ENCODE peak calls at places on chromosomes 11 and 22, in ten cellular contexts. One of them, this sample, is unnamed.

GRCh38 chr11:64344721-64345120 is 4.7 kb downstream of the CCDC88B start:
- DNase-seq in naive B cell: no peak
- DNase-seq in brain microvascular endothelial cell: no peak
- DNase-seq in cardiac fibroblast: no peak
- DNase-seq in cardiac muscle cell: no peak
- DNase-seq in NCI-H345: no peak
- DNase-seq in body of pancreas: no peak
- DNase-seq in ecto neural progenitor cell: no peak
- DNase-seq in stimulated activated CD8-positive, alpha-beta memory T cell treated with anti-CD3 and anti-CD28 coated beads, Interleukin-15, amount 100 ng/mL, for 4 hours: no peak
- DNase-seq in Daoy: no peak
- DNase-seq in this sample: no peak

GRCh38 chr22:23562186-23562585 is 17.9 kb downstream of the IGLL1 start:
- DNase-seq in cardiac fibroblast: no peak
- DNase-seq in Daoy: no peak
- DNase-seq in ecto neural progenitor cell: no peak
- DNase-seq in NCI-H345: no peak
- DNase-seq in brain microvascular endothelial cell: no peak
- DNase-seq in stimulated activated CD8-positive, alpha-beta memory T cell treated with anti-CD3 and anti-CD28 coated beads, Interleukin-15, amount 100 ng/mL, for 4 hours: no peak
- DNase-seq in body of pancreas: no peak
- DNase-seq in cardiac muscle cell: no peak
- DNase-seq in naive B cell: no peak
- DNase-seq in this sample: no peak

GRCh38 chr11:64659417-64660144 is 63.4 kb downstream of the NRXN2 start:
- DNase-seq in NCI-H345: no peak
- DNase-seq in stimulated activated CD8-positive, alpha-beta memory T cell treated with anti-CD3 and anti-CD28 coated beads, Interleukin-15, amount 100 ng/mL, for 4 hours: no peak
- DNase-seq in naive B cell: no peak
- DNase-seq in cardiac muscle cell: peak
- DNase-seq in brain microvascular endothelial cell: peak
- DNase-seq in cardiac fibroblast: peak
- DNase-seq in ecto neural progenitor cell: no peak
- DNase-seq in Daoy: peak
- DNase-seq in body of pancreas: no peak
- DNase-seq in this sample: peak

GRCh38 chr11:67273260-67273990 is 7.2 kb downstream of the GRK2 start:
- DNase-seq in Daoy: no peak
- DNase-seq in NCI-H345: no peak
- DNase-seq in naive B cell: no peak
- DNase-seq in cardiac muscle cell: no peak
- DNase-seq in cardiac fibroblast: no peak
- DNase-seq in brain microvascular endothelial cell: no peak
- DNase-seq in stimulated activated CD8-positive, alpha-beta memory T cell treated with anti-CD3 and anti-CD28 coated beads, Interleukin-15, amount 100 ng/mL, for 4 hours: no peak
- DNase-seq in body of pancreas: peak
- DNase-seq in ecto neural progenitor cell: no peak
- DNase-seq in this sample: no peak

GRCh38 chr11:6799402-6799801 is at the start of gene OR6A2:
- DNase-seq in stimulated activated CD8-positive, alpha-beta memory T cell treated with anti-CD3 and anti-CD28 coated beads, Interleukin-15, amount 100 ng/mL, for 4 hours: no peak
- DNase-seq in brain microvascular endothelial cell: peak
- DNase-seq in cardiac muscle cell: no peak
- DNase-seq in NCI-H345: no peak
- DNase-seq in naive B cell: no peak
- DNase-seq in body of pancreas: no peak
- DNase-seq in ecto neural progenitor cell: no peak
- DNase-seq in Daoy: peak
- DNase-seq in cardiac fibroblast: no peak
- DNase-seq in this sample: no peak

GRCh38 chr22:46737105-46737975 is 712 bp downstream of the CERK start:
- DNase-seq in brain microvascular endothelial cell: no peak
- DNase-seq in cardiac muscle cell: peak
- DNase-seq in cardiac fibroblast: peak
- DNase-seq in Daoy: no peak
- DNase-seq in naive B cell: peak
- DNase-seq in ecto neural progenitor cell: peak
- DNase-seq in NCI-H345: no peak
- DNase-seq in stimulated activated CD8-positive, alpha-beta memory T cell treated with anti-CD3 and anti-CD28 coated beads, Interleukin-15, amount 100 ng/mL, for 4 hours: no peak
- DNase-seq in body of pancreas: peak
- DNase-seq in this sample: no peak

GRCh38 chr11:8777907-8778767 is 95.5 kb downstream of the RPL27A start:
- DNase-seq in ecto neural progenitor cell: no peak
- DNase-seq in naive B cell: no peak
- DNase-seq in NCI-H345: no peak
- DNase-seq in cardiac muscle cell: no peak
- DNase-seq in body of pancreas: peak
- DNase-seq in cardiac fibroblast: peak
- DNase-seq in stimulated activated CD8-positive, alpha-beta memory T cell treated with anti-CD3 and anti-CD28 coated beads, Interleukin-15, amount 100 ng/mL, for 4 hours: no peak
- DNase-seq in brain microvascular endothelial cell: no peak
- DNase-seq in Daoy: peak
- DNase-seq in this sample: peak

GRCh38 chr11:72237112-72237931 is 6.7 kb downstream of the PHOX2A start:
- DNase-seq in Daoy: no peak
- DNase-seq in stimulated activated CD8-positive, alpha-beta memory T cell treated with anti-CD3 and anti-CD28 coated beads, Interleukin-15, amount 100 ng/mL, for 4 hours: no peak
- DNase-seq in cardiac muscle cell: no peak
- DNase-seq in naive B cell: no peak
- DNase-seq in NCI-H345: no peak
- DNase-seq in ecto neural progenitor cell: no peak
- DNase-seq in brain microvascular endothelial cell: no peak
- DNase-seq in cardiac fibroblast: no peak
- DNase-seq in body of pancreas: no peak
- DNase-seq in this sample: no peak

GRCh38 chr11:63837027-63837688 is 1.8 kb upstream of the MARK2 start:
- DNase-seq in stimulated activated CD8-positive, alpha-beta memory T cell treated with anti-CD3 and anti-CD28 coated beads, Interleukin-15, amount 100 ng/mL, for 4 hours: peak
- DNase-seq in NCI-H345: peak
- DNase-seq in brain microvascular endothelial cell: peak
- DNase-seq in ecto neural progenitor cell: peak
- DNase-seq in cardiac muscle cell: peak
- DNase-seq in naive B cell: peak
- DNase-seq in body of pancreas: peak
- DNase-seq in Daoy: peak
- DNase-seq in cardiac fibroblast: peak
- DNase-seq in this sample: peak

GRCh38 chr22:39212721-39213376 is 31.9 kb downstream of the PDGFB start:
- DNase-seq in cardiac fibroblast: peak
- DNase-seq in brain microvascular endothelial cell: no peak
- DNase-seq in naive B cell: no peak
- DNase-seq in ecto neural progenitor cell: peak
- DNase-seq in cardiac muscle cell: peak
- DNase-seq in stimulated activated CD8-positive, alpha-beta memory T cell treated with anti-CD3 and anti-CD28 coated beads, Interleukin-15, amount 100 ng/mL, for 4 hours: no peak
- DNase-seq in Daoy: peak
- DNase-seq in body of pancreas: no peak
- DNase-seq in NCI-H345: no peak
- DNase-seq in this sample: peak

GRCh38 chr22:41857160-41857859 is 24.4 kb downstream of the SREBF2 start:
- DNase-seq in cardiac muscle cell: peak
- DNase-seq in Daoy: peak
- DNase-seq in stimulated activated CD8-positive, alpha-beta memory T cell treated with anti-CD3 and anti-CD28 coated beads, Interleukin-15, amount 100 ng/mL, for 4 hours: peak
- DNase-seq in ecto neural progenitor cell: peak
- DNase-seq in cardiac fibroblast: peak
- DNase-seq in NCI-H345: peak
- DNase-seq in brain microvascular endothelial cell: peak
- DNase-seq in body of pancreas: peak
- DNase-seq in naive B cell: peak
- DNase-seq in this sample: peak

GRCh38 chr11:64762916-64763803 is 3.4 kb upstream of the PYGM start:
- DNase-seq in stimulated activated CD8-positive, alpha-beta memory T cell treated with anti-CD3 and anti-CD28 coated beads, Interleukin-15, amount 100 ng/mL, for 4 hours: no peak
- DNase-seq in cardiac muscle cell: peak
- DNase-seq in naive B cell: peak
- DNase-seq in body of pancreas: no peak
- DNase-seq in cardiac fibroblast: peak
- DNase-seq in brain microvascular endothelial cell: peak
- DNase-seq in Daoy: peak
- DNase-seq in NCI-H345: peak
- DNase-seq in ecto neural progenitor cell: no peak
- DNase-seq in this sample: no peak

GRCh38 chr11:2940930-2941821 is 12.0 kb upstream of the PHLDA2 start:
- DNase-seq in stimulated activated CD8-positive, alpha-beta memory T cell treated with anti-CD3 and anti-CD28 coated beads, Interleukin-15, amount 100 ng/mL, for 4 hours: no peak
- DNase-seq in NCI-H345: no peak
- DNase-seq in cardiac fibroblast: no peak
- DNase-seq in Daoy: no peak
- DNase-seq in brain microvascular endothelial cell: no peak
- DNase-seq in cardiac muscle cell: no peak
- DNase-seq in naive B cell: no peak
- DNase-seq in ecto neural progenitor cell: no peak
- DNase-seq in body of pancreas: peak
- DNase-seq in this sample: peak

GRCh38 chr11:47714554-47715081 is 551 bp downstream of the AGBL2 start:
- DNase-seq in cardiac muscle cell: peak
- DNase-seq in ecto neural progenitor cell: peak
- DNase-seq in NCI-H345: peak
- DNase-seq in naive B cell: no peak
- DNase-seq in Daoy: peak
- DNase-seq in brain microvascular endothelial cell: no peak
- DNase-seq in body of pancreas: no peak
- DNase-seq in stimulated activated CD8-positive, alpha-beta memory T cell treated with anti-CD3 and anti-CD28 coated beads, Interleukin-15, amount 100 ng/mL, for 4 hours: no peak
- DNase-seq in cardiac fibroblast: peak
- DNase-seq in this sample: no peak

GRCh38 chr11:125170406-125171031 is 6.0 kb downstream of the PKNOX2 start:
- DNase-seq in stimulated activated CD8-positive, alpha-beta memory T cell treated with anti-CD3 and anti-CD28 coated beads, Interleukin-15, amount 100 ng/mL, for 4 hours: no peak
- DNase-seq in ecto neural progenitor cell: peak
- DNase-seq in cardiac muscle cell: peak
- DNase-seq in body of pancreas: peak
- DNase-seq in cardiac fibroblast: peak
- DNase-seq in brain microvascular endothelial cell: peak
- DNase-seq in NCI-H345: no peak
- DNase-seq in naive B cell: no peak
- DNase-seq in Daoy: no peak
- DNase-seq in this sample: no peak

GRCh38 chr22:50206599-50206998 is 5.8 kb downstream of the SELENOO start:
- DNase-seq in NCI-H345: no peak
- DNase-seq in ecto neural progenitor cell: peak
- DNase-seq in naive B cell: no peak
- DNase-seq in cardiac muscle cell: no peak
- DNase-seq in brain microvascular endothelial cell: peak
- DNase-seq in body of pancreas: peak
- DNase-seq in stimulated activated CD8-positive, alpha-beta memory T cell treated with anti-CD3 and anti-CD28 coated beads, Interleukin-15, amount 100 ng/mL, for 4 hours: no peak
- DNase-seq in cardiac fibroblast: peak
- DNase-seq in Daoy: no peak
- DNase-seq in this sample: no peak

GRCh38 chr11:65786786-65787636 is at the start of gene OVOL1:
- DNase-seq in cardiac muscle cell: no peak
- DNase-seq in Daoy: no peak
- DNase-seq in stimulated activated CD8-positive, alpha-beta memory T cell treated with anti-CD3 and anti-CD28 coated beads, Interleukin-15, amount 100 ng/mL, for 4 hours: peak
- DNase-seq in ecto neural progenitor cell: no peak
- DNase-seq in body of pancreas: peak
- DNase-seq in NCI-H345: peak
- DNase-seq in brain microvascular endothelial cell: no peak
- DNase-seq in naive B cell: peak
- DNase-seq in cardiac fibroblast: no peak
- DNase-seq in this sample: no peak

GRCh38 chr11:15707971-15708370 is 593.2 kb downstream of the INSC start:
- DNase-seq in NCI-H345: peak
- DNase-seq in naive B cell: no peak
- DNase-seq in stimulated activated CD8-positive, alpha-beta memory T cell treated with anti-CD3 and anti-CD28 coated beads, Interleukin-15, amount 100 ng/mL, for 4 hours: no peak
- DNase-seq in Daoy: peak
- DNase-seq in body of pancreas: peak
- DNase-seq in cardiac fibroblast: peak
- DNase-seq in cardiac muscle cell: peak
- DNase-seq in brain microvascular endothelial cell: no peak
- DNase-seq in ecto neural progenitor cell: no peak
- DNase-seq in this sample: peak

GRCh38 chr22:44005524-44005923 is 18.6 kb upstream of the PARVB start:
- DNase-seq in cardiac muscle cell: no peak
- DNase-seq in naive B cell: no peak
- DNase-seq in ecto neural progenitor cell: no peak
- DNase-seq in brain microvascular endothelial cell: no peak
- DNase-seq in body of pancreas: no peak
- DNase-seq in cardiac fibroblast: no peak
- DNase-seq in Daoy: no peak
- DNase-seq in NCI-H345: no peak
- DNase-seq in stimulated activated CD8-positive, alpha-beta memory T cell treated with anti-CD3 and anti-CD28 coated beads, Interleukin-15, amount 100 ng/mL, for 4 hours: no peak
- DNase-seq in this sample: no peak

GRCh38 chr11:107102692-107103463 is 84.6 kb upstream of the GUCY1A2 start:
- DNase-seq in stimulated activated CD8-positive, alpha-beta memory T cell treated with anti-CD3 and anti-CD28 coated beads, Interleukin-15, amount 100 ng/mL, for 4 hours: no peak
- DNase-seq in Daoy: no peak
- DNase-seq in cardiac muscle cell: no peak
- DNase-seq in NCI-H345: no peak
- DNase-seq in body of pancreas: no peak
- DNase-seq in ecto neural progenitor cell: no peak
- DNase-seq in naive B cell: no peak
- DNase-seq in brain microvascular endothelial cell: no peak
- DNase-seq in cardiac fibroblast: no peak
- DNase-seq in this sample: peak

GRCh38 chr11:99117603-99118002 is 96.9 kb downstream of the CNTN5 start:
- DNase-seq in cardiac muscle cell: no peak
- DNase-seq in NCI-H345: no peak
- DNase-seq in body of pancreas: no peak
- DNase-seq in Daoy: peak
- DNase-seq in cardiac fibroblast: no peak
- DNase-seq in ecto neural progenitor cell: no peak
- DNase-seq in naive B cell: no peak
- DNase-seq in brain microvascular endothelial cell: no peak
- DNase-seq in stimulated activated CD8-positive, alpha-beta memory T cell treated with anti-CD3 and anti-CD28 coated beads, Interleukin-15, amount 100 ng/mL, for 4 hours: no peak
- DNase-seq in this sample: peak

GRCh38 chr11:126419801-126420729 is 64.6 kb downstream of the ST3GAL4 start:
- DNase-seq in cardiac fibroblast: peak
- DNase-seq in NCI-H345: no peak
- DNase-seq in cardiac muscle cell: peak
- DNase-seq in body of pancreas: no peak
- DNase-seq in naive B cell: peak
- DNase-seq in stimulated activated CD8-positive, alpha-beta memory T cell treated with anti-CD3 and anti-CD28 coated beads, Interleukin-15, amount 100 ng/mL, for 4 hours: no peak
- DNase-seq in ecto neural progenitor cell: no peak
- DNase-seq in brain microvascular endothelial cell: peak
- DNase-seq in Daoy: no peak
- DNase-seq in this sample: no peak

GRCh38 chr11:108647701-108648527 is 17.0 kb upstream of the DDX10 start:
- DNase-seq in cardiac muscle cell: peak
- DNase-seq in brain microvascular endothelial cell: peak
- DNase-seq in stimulated activated CD8-positive, alpha-beta memory T cell treated with anti-CD3 and anti-CD28 coated beads, Interleukin-15, amount 100 ng/mL, for 4 hours: peak
- DNase-seq in naive B cell: peak
- DNase-seq in NCI-H345: peak
- DNase-seq in body of pancreas: peak
- DNase-seq in Daoy: peak
- DNase-seq in ecto neural progenitor cell: peak
- DNase-seq in cardiac fibroblast: peak
- DNase-seq in this sample: peak

GRCh38 chr22:41417622-41418390 is 28.8 kb downstream of the TOB2 start:
- DNase-seq in Daoy: no peak
- DNase-seq in NCI-H345: no peak
- DNase-seq in cardiac muscle cell: peak
- DNase-seq in ecto neural progenitor cell: no peak
- DNase-seq in stimulated activated CD8-positive, alpha-beta memory T cell treated with anti-CD3 and anti-CD28 coated beads, Interleukin-15, amount 100 ng/mL, for 4 hours: no peak
- DNase-seq in brain microvascular endothelial cell: no peak
- DNase-seq in body of pancreas: peak
- DNase-seq in cardiac fibroblast: peak
- DNase-seq in naive B cell: no peak
- DNase-seq in this sample: peak

This sample was measured in MCF 10A.